ENCODE peak calls at places on chromosome 9, in six cellular contexts. N, M, J, V, L and P are unnamed samples.
A peak's percentile ranks its signal among the peaks of the same experiment; 100 is the strongest.

GRCh38 chr9:79917417-79917816 is 345.7 kb downstream of the TLE4 start:
- DNase-seq in N (no peak), M (no peak), J (no peak), V (no peak), L (no peak), P (no peak)

GRCh38 chr9:107727113-107727780 is 237.7 kb upstream of the KLF4 start:
- DNase-seq in N (no peak), M (no peak), J (no peak), V (no peak), L (no peak), P (no peak)

GRCh38 chr9:115301581-115301980 is 183.6 kb upstream of the TNC start:
- DNase-seq in N (no peak), M (no peak), J (no peak), V (no peak), L (no peak), P (no peak)

GRCh38 chr9:34628656-34629491 is at the start of gene ARID3C:
- DNase-seq in N (peak; percentile 31), M (peak; percentile 62), J (no peak), V (no peak), L (no peak), P (no peak)

GRCh38 chr9:131530546-131530929 is 525 bp downstream of the UCK1 start:
- DNase-seq in N (no peak), M (peak; percentile 24), J (no peak), V (peak; percentile 50), L (no peak), P (peak; percentile 1)

GRCh38 chr9:105507096-105507495 is 50.8 kb upstream of the FKTN start:
- DNase-seq in N (no peak), M (no peak), J (no peak), V (no peak), L (no peak), P (no peak)

GRCh38 chr9:129720181-129720864 is 32.5 kb downstream of the PTGES start:
- DNase-seq in N (no peak), M (no peak), J (no peak), V (no peak), L (no peak), P (no peak)

GRCh38 chr9:95857122-95857521 is 18.4 kb upstream of the ERCC6L2 start:
- DNase-seq in N (no peak), M (peak; percentile 48), J (no peak), V (peak; percentile 66), L (no peak), P (no peak)

GRCh38 chr9:69885474-69885929 is 64.9 kb downstream of the CFAP95 start:
- DNase-seq in N (no peak), M (no peak), J (no peak), V (peak; percentile 28), L (no peak), P (no peak)

GRCh38 chr9:128927731-128928411 is 7.1 kb downstream of the PHYHD1 start:
- DNase-seq in N (peak; percentile 49), M (peak; percentile 38), J (no peak), V (peak; percentile 63), L (no peak), P (peak; percentile 19)

GRCh38 chr9:130129425-130130061 is 42.7 kb upstream of the NCS1 start:
- DNase-seq in N (no peak), M (no peak), J (no peak), V (no peak), L (no peak), P (peak; percentile 37)

GRCh38 chr9:108412755-108413154 is 443.0 kb downstream of the ACTL7B start:
- DNase-seq in N (no peak), M (no peak), J (no peak), V (peak; percentile 5), L (no peak), P (no peak)

GRCh38 chr9:135130266-135130976 is 43.0 kb downstream of the OLFM1 start:
- DNase-seq in N (peak; percentile 43), M (no peak), J (no peak), V (no peak), L (no peak), P (no peak)

GRCh38 chr9:4864234-4864661 is 71.5 kb downstream of the RCL1 start:
- DNase-seq in N (no peak), M (no peak), J (no peak), V (no peak), L (no peak), P (no peak)

GRCh38 chr9:124897570-124898460 is 35.9 kb downstream of the ARPC5L start:
- DNase-seq in N (no peak), M (no peak), J (no peak), V (no peak), L (no peak), P (no peak)

GRCh38 chr9:127603226-127603625 is 8.9 kb upstream of the STXBP1 start:
- DNase-seq in N (no peak), M (no peak), J (no peak), V (no peak), L (no peak), P (peak; percentile 14)

GRCh38 chr9:134775552-134775951 is 105.1 kb upstream of the FCN2 start:
- DNase-seq in N (no peak), M (no peak), J (no peak), V (no peak), L (no peak), P (no peak)

GRCh38 chr9:124658165-124659017 is 112.7 kb downstream of the NR6A1 start:
- DNase-seq in N (peak; percentile 72), M (peak; percentile 61), J (no peak), V (peak; percentile 86), L (peak; percentile 3), P (peak; percentile 82)

GRCh38 chr9:86667307-86667706 is 280.0 kb downstream of the GAS1 start:
- DNase-seq in N (no peak), M (no peak), J (no peak), V (no peak), L (no peak), P (no peak)

GRCh38 chr9:97889941-97890557 is 32.3 kb downstream of the TRMO start:
- DNase-seq in N (peak; percentile 36), M (no peak), J (peak; percentile 34), V (peak; percentile 20), L (no peak), P (no peak)

GRCh38 chr9:33197279-33197678 is 30.1 kb upstream of the B4GALT1 start:
- DNase-seq in N (no peak), M (no peak), J (no peak), V (no peak), L (no peak), P (no peak)

GRCh38 chr9:35553670-35554543 is 51.2 kb upstream of the TESK1 start:
- DNase-seq in N (peak; percentile 77), M (peak; percentile 30), J (no peak), V (peak; percentile 67), L (no peak), P (peak; percentile 49)

GRCh38 chr9:16727452-16728127 is 142.9 kb downstream of the BNC2 start:
- DNase-seq in N (no peak), M (no peak), J (no peak), V (no peak), L (no peak), P (peak; percentile 63)

GRCh38 chr9:121298016-121298538 is 30.1 kb downstream of the GSN start:
- DNase-seq in N (no peak), M (no peak), J (no peak), V (no peak), L (no peak), P (no peak)

GRCh38 chr9:89430995-89431394 is 66.9 kb downstream of the SEMA4D start:
- DNase-seq in N (no peak), M (no peak), J (no peak), V (no peak), L (no peak), P (no peak)

GRCh38 chr9:137396808-137397367 is 26.1 kb downstream of the EXD3 start:
- DNase-seq in N (peak; percentile 13), M (no peak), J (no peak), V (no peak), L (no peak), P (no peak)

GRCh38 chr9:75238311-75238976 is 150.1 kb downstream of the OSTF1 start:
- DNase-seq in N (peak; percentile 31), M (peak; percentile 26), J (no peak), V (peak; percentile 46), L (no peak), P (no peak)